ENCODE peak calls at places on chromosomes 3 and 15, in eight cellular contexts. One of them, this sample, is unnamed.

GRCh38 chr3:154898916-154899315 is 181.2 kb upstream of the MME start:
- DNase-seq in spleen: no peak
- DNase-seq in MCF 10A: no peak
- DNase-seq in astrocyte of the cerebellum: no peak
- DNase-seq in heart left ventricle: no peak
- DNase-seq in neural progenitor cell: no peak
- DNase-seq in heart right ventricle: no peak
- DNase-seq in AG09319: no peak
- DNase-seq in this sample: no peak

GRCh38 chr3:12484983-12485327 is 675 bp downstream of the TSEN2 start:
- DNase-seq in astrocyte of the cerebellum: no peak
- DNase-seq in heart right ventricle: no peak
- DNase-seq in heart left ventricle: no peak
- DNase-seq in spleen: no peak
- DNase-seq in MCF 10A: no peak
- DNase-seq in AG09319: no peak
- DNase-seq in neural progenitor cell: peak; percentile 25
- DNase-seq in this sample: no peak

GRCh38 chr3:60512506-60512905 is 738.7 kb downstream of the FHIT start:
- DNase-seq in AG09319: no peak
- DNase-seq in neural progenitor cell: no peak
- DNase-seq in MCF 10A: no peak
- DNase-seq in astrocyte of the cerebellum: no peak
- DNase-seq in heart left ventricle: no peak
- DNase-seq in heart right ventricle: no peak
- DNase-seq in spleen: no peak
- DNase-seq in this sample: no peak

GRCh38 chr15:94083467-94083991 is 147.8 kb upstream of the MCTP2 start:
- DNase-seq in spleen: no peak
- DNase-seq in heart left ventricle: no peak
- DNase-seq in astrocyte of the cerebellum: peak; percentile 69
- DNase-seq in AG09319: no peak
- DNase-seq in MCF 10A: peak; percentile 75
- DNase-seq in heart right ventricle: no peak
- DNase-seq in neural progenitor cell: no peak
- DNase-seq in this sample: no peak

GRCh38 chr3:19428729-19429128 is 280.4 kb downstream of the KCNH8 start:
- DNase-seq in MCF 10A: no peak
- DNase-seq in spleen: no peak
- DNase-seq in heart left ventricle: no peak
- DNase-seq in astrocyte of the cerebellum: no peak
- DNase-seq in neural progenitor cell: no peak
- DNase-seq in AG09319: no peak
- DNase-seq in heart right ventricle: no peak
- DNase-seq in this sample: no peak

GRCh38 chr3:55282994-55283393 is 204.1 kb downstream of the WNT5A start:
- DNase-seq in heart left ventricle: no peak
- DNase-seq in AG09319: no peak
- DNase-seq in MCF 10A: no peak
- DNase-seq in spleen: no peak
- DNase-seq in neural progenitor cell: peak; percentile 20
- DNase-seq in astrocyte of the cerebellum: no peak
- DNase-seq in heart right ventricle: no peak
- DNase-seq in this sample: no peak

GRCh38 chr3:30502742-30503073 is 103.7 kb upstream of the TGFBR2 start:
- DNase-seq in heart left ventricle: no peak
- DNase-seq in AG09319: no peak
- DNase-seq in spleen: no peak
- DNase-seq in heart right ventricle: no peak
- DNase-seq in neural progenitor cell: no peak
- DNase-seq in MCF 10A: peak; percentile 43
- DNase-seq in astrocyte of the cerebellum: no peak
- DNase-seq in this sample: peak; percentile 88

GRCh38 chr3:127740136-127740915 is 67.6 kb downstream of the ABTB1 start:
- DNase-seq in astrocyte of the cerebellum: no peak
- DNase-seq in heart right ventricle: no peak
- DNase-seq in AG09319: no peak
- DNase-seq in MCF 10A: no peak
- DNase-seq in spleen: peak; percentile 50
- DNase-seq in heart left ventricle: peak; percentile 55
- DNase-seq in neural progenitor cell: no peak
- DNase-seq in this sample: no peak

GRCh38 chr15:29622637-29623036 is 199.6 kb downstream of the TJP1 start:
- DNase-seq in heart left ventricle: no peak
- DNase-seq in spleen: no peak
- DNase-seq in astrocyte of the cerebellum: no peak
- DNase-seq in heart right ventricle: no peak
- DNase-seq in neural progenitor cell: no peak
- DNase-seq in AG09319: no peak
- DNase-seq in MCF 10A: no peak
- DNase-seq in this sample: no peak

GRCh38 chr3:190155752-190156151 is 35.1 kb upstream of the P3H2 start:
- DNase-seq in astrocyte of the cerebellum: peak; percentile 20
- DNase-seq in neural progenitor cell: no peak
- DNase-seq in heart left ventricle: no peak
- DNase-seq in AG09319: no peak
- DNase-seq in MCF 10A: peak; percentile 79
- DNase-seq in heart right ventricle: no peak
- DNase-seq in spleen: no peak
- DNase-seq in this sample: peak; percentile 34

GRCh38 chr3:64058592-64058991 is 35.3 kb upstream of the PSMD6 start:
- DNase-seq in neural progenitor cell: no peak
- DNase-seq in heart left ventricle: no peak
- DNase-seq in MCF 10A: no peak
- DNase-seq in spleen: no peak
- DNase-seq in astrocyte of the cerebellum: no peak
- DNase-seq in heart right ventricle: no peak
- DNase-seq in AG09319: no peak
- DNase-seq in this sample: no peak

GRCh38 chr15:40471105-40471777 is 457 bp downstream of the CHST14 start:
- DNase-seq in MCF 10A: no peak
- DNase-seq in heart left ventricle: no peak
- DNase-seq in heart right ventricle: peak; percentile 43
- DNase-seq in astrocyte of the cerebellum: no peak
- DNase-seq in AG09319: no peak
- DNase-seq in neural progenitor cell: peak; percentile 74
- DNase-seq in spleen: peak; percentile 86
- DNase-seq in this sample: peak; percentile 6

GRCh38 chr15:79922512-79923067 is 25.8 kb upstream of the MTHFS start:
- DNase-seq in MCF 10A: no peak
- DNase-seq in astrocyte of the cerebellum: no peak
- DNase-seq in neural progenitor cell: no peak
- DNase-seq in AG09319: no peak
- DNase-seq in spleen: no peak
- DNase-seq in heart right ventricle: no peak
- DNase-seq in heart left ventricle: no peak
- DNase-seq in this sample: no peak

GRCh38 chr3:192422998-192423349 is 304.4 kb downstream of the FGF12 start:
- DNase-seq in spleen: no peak
- DNase-seq in heart left ventricle: no peak
- DNase-seq in AG09319: no peak
- DNase-seq in astrocyte of the cerebellum: peak; percentile 44
- DNase-seq in heart right ventricle: no peak
- DNase-seq in neural progenitor cell: peak; percentile 34
- DNase-seq in MCF 10A: peak; percentile 43
- DNase-seq in this sample: no peak

GRCh38 chr3:12187448-12188327 is 29.0 kb upstream of the TIMP4 start:
- DNase-seq in MCF 10A: peak; percentile 60
- DNase-seq in AG09319: no peak
- DNase-seq in heart right ventricle: peak; percentile 34
- DNase-seq in neural progenitor cell: no peak
- DNase-seq in spleen: peak; percentile 84
- DNase-seq in astrocyte of the cerebellum: no peak
- DNase-seq in heart left ventricle: peak; percentile 59
- DNase-seq in this sample: peak; percentile 67

DNA sequence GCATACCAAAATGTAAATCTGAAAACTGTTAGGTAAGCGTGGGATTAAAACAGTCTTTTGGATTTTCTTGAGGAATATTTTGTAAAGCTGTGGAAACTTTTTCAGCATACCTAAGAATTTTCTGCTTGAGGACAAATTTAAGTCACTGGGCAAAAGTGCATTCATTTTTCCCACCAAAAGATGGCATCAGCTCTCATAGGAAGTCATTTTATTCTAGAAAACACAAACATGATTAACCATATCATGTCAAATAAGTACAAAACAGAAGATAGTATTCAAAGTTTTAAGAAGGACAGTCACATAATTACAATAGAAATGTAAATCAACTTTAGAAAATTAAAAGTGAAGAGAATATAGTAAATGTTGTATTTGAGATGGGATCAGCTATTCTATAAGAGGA is 63.5 kb downstream of the SLC49A4 start:
- DNase-seq in heart right ventricle: no peak
- DNase-seq in MCF 10A: peak; percentile 37
- DNase-seq in spleen: no peak
- DNase-seq in neural progenitor cell: no peak
- DNase-seq in AG09319: no peak
- DNase-seq in astrocyte of the cerebellum: peak; percentile 8
- DNase-seq in heart left ventricle: no peak
- DNase-seq in this sample: peak; percentile 58
- TF ChIP-seq CTCF in heart right ventricle: peak; percentile 37
- TF ChIP-seq CTCF in MCF 10A: peak; percentile 37
- TF ChIP-seq CTCF in spleen: no peak
- TF ChIP-seq CTCF in neural progenitor cell: peak; percentile 48
- TF ChIP-seq CTCF in AG09319: peak; percentile 47
- TF ChIP-seq CTCF in astrocyte of the cerebellum: peak; percentile 40
- TF ChIP-seq CTCF in heart left ventricle: peak; percentile 55
- TF ChIP-seq CTCF in this sample: peak; percentile 78

DNA sequence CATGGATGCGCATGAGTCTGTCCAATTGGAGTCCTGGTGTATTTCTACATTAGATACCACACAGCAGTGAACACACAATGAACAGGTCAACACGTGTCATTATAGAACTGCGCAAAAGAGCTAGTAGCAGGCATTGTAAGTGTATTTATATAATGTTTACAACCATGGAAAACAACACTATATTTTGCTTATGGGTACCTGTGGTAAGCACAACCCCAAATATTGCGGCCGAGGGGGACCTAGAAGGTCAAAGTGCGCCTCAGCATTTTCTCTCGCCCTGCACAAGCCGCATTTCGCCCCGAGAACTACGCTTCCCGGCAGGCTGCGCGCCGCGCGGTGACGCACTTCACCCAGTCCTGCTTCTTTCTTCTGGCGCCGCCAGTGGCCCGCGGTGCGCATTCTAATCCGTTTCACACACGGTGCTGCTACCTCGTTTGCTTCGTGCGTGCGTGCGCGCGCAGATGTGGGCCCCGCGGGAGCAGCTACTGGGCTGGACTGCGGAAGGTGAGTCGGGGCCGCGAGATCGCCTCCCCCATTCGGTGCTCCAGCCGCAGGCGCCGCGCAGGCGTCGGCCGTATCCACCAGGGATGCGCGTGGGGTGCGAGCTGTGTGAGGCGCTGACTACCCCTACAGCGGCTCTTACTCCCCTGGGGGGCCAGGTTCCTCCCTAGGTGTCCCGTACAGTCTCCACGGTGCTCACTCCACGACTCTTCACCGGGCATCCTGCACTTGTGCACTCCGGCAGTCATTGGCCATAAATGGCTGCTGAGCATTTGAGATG is at the start of gene ZNF589:
- DNase-seq in astrocyte of the cerebellum: peak; percentile 84
- DNase-seq in MCF 10A: peak; percentile 97
- DNase-seq in neural progenitor cell: peak; percentile 96
- DNase-seq in heart left ventricle: peak; percentile 93
- DNase-seq in AG09319: peak; percentile 51
- DNase-seq in heart right ventricle: peak; percentile 89
- DNase-seq in spleen: peak; percentile 99
- DNase-seq in this sample: peak; percentile 95
- TF ChIP-seq CTCF in astrocyte of the cerebellum: peak; percentile 26
- TF ChIP-seq CTCF in MCF 10A: no peak
- TF ChIP-seq CTCF in neural progenitor cell: peak; percentile 37
- TF ChIP-seq CTCF in heart left ventricle: peak; percentile 55
- TF ChIP-seq CTCF in AG09319: peak; percentile 19
- TF ChIP-seq CTCF in heart right ventricle: no peak
- TF ChIP-seq CTCF in spleen: no peak
- TF ChIP-seq CTCF in this sample: peak; percentile 47

GRCh38 chr3:47276558-47276957 is 6.0 kb downstream of the KIF9 start:
- DNase-seq in spleen: no peak
- DNase-seq in MCF 10A: no peak
- DNase-seq in neural progenitor cell: no peak
- DNase-seq in heart left ventricle: no peak
- DNase-seq in heart right ventricle: no peak
- DNase-seq in AG09319: no peak
- DNase-seq in astrocyte of the cerebellum: no peak
- DNase-seq in this sample: no peak

DNA sequence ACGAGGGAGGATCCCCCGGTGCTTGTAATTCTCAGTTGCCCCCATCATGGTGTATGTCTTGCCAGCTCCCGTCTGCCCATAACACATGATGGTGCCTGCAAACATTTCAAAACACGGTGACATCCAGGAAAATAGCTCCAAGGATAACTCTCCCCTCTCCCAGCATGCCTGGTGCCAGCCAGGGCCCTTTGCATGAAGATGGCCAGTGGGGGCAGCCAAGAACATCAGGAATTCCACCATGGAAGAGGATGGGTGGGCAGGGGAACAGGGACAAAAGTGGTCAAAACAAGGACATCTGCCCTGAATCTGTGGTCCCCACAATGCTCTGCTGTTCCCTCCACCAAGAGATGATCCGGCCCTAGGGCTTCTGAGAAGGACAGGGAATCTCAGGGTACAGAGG is 9.0 kb downstream of the KIF9 start:
- DNase-seq in spleen: no peak
- DNase-seq in AG09319: no peak
- DNase-seq in astrocyte of the cerebellum: no peak
- DNase-seq in heart left ventricle: no peak
- DNase-seq in neural progenitor cell: no peak
- DNase-seq in MCF 10A: no peak
- DNase-seq in heart right ventricle: no peak
- DNase-seq in this sample: no peak
- TF ChIP-seq CTCF in spleen: no peak
- TF ChIP-seq CTCF in AG09319: no peak
- TF ChIP-seq CTCF in astrocyte of the cerebellum: no peak
- TF ChIP-seq CTCF in heart left ventricle: no peak
- TF ChIP-seq CTCF in neural progenitor cell: peak; percentile 13
- TF ChIP-seq CTCF in MCF 10A: no peak
- TF ChIP-seq CTCF in heart right ventricle: no peak
- TF ChIP-seq CTCF in this sample: no peak

DNA sequence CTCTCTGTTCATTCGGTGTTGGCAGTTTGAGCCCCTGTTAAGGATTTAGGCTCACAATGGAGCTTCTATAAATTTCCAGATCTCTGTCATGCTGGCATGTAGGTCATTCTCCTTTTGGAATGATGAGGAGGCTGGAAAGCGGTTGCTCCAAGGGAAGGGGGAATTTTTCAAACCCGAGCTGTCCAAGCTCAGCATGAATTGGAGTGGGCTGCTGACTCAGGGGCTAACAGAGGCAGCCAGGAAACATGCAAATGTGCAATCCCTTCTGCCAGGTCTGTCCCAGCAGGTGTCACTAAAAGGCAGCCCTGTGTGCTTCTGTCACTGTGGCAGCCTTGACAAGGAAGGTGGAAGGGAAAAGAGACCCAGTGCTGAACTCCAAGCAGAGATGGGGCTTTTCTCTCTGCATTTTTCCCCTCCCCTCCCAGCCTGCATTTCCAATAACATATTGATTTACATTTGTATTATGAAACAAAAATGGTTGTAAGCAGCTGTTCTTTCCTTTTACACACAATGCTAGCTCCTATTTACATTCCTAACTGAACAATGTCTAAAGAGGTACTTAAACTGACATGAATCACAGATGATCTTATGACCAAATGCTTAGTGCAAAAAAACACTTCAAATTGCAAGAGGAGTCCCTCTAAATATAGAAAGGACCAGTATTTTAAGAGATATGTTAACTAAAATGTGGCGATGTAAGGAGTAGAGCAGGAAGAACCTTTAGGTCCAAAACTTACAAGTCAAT is 84.4 kb upstream of the ATP10A start:
- DNase-seq in neural progenitor cell: peak; percentile 70
- DNase-seq in spleen: no peak
- DNase-seq in MCF 10A: no peak
- DNase-seq in heart right ventricle: no peak
- DNase-seq in astrocyte of the cerebellum: no peak
- DNase-seq in AG09319: no peak
- DNase-seq in heart left ventricle: no peak
- DNase-seq in this sample: peak; percentile 53
- TF ChIP-seq CTCF in neural progenitor cell: peak; percentile 50
- TF ChIP-seq CTCF in spleen: no peak
- TF ChIP-seq CTCF in MCF 10A: no peak
- TF ChIP-seq CTCF in heart right ventricle: no peak
- TF ChIP-seq CTCF in astrocyte of the cerebellum: no peak
- TF ChIP-seq CTCF in AG09319: no peak
- TF ChIP-seq CTCF in heart left ventricle: no peak
- TF ChIP-seq CTCF in this sample: peak; percentile 45

This sample was measured in PC-3.